ENCODE peak calls at places on chromosomes 2 and 18, in seven cellular contexts. N is AG08395; M is stimulated activated CD8-positive, alpha-beta memory T cell treated with anti-CD3 and anti-CD28 coated beads, Interleukin-4, amount 100 ng/mL, for 4 hours; J is adrenal gland; P is HFF-Myc; S is iris pigment epithelial cell; H is activated naive CD4-positive, alpha-beta T cell treated with anti-CD3 and anti-CD28 coated beads, Interleukin-2, amount 10 ng/mL, durations not matched to agents 7 days and 5 days. F is an unnamed sample.

GRCh38 chr2:233259745-233260144 is 8.3 kb downstream of the ATG16L1 start:
- DNase-seq in N (no peak), M (no peak), J (no peak), P (no peak), S (peak), H (no peak), F (no peak)

GRCh38 chr2:160918909-160919503 is 241.2 kb upstream of the TANK start:
- DNase-seq in N (peak), M (no peak), J (peak), P (no peak), S (peak), H (peak), F (peak)

GRCh38 chr2:12693509-12693908 is 23.2 kb upstream of the TRIB2 start:
- DNase-seq in N (no peak), M (no peak), J (no peak), P (no peak), S (no peak), H (no peak), F (no peak)

GRCh38 chr18:49019446-49020045 is 68.8 kb upstream of the SMAD7 start:
- DNase-seq in N (no peak), M (no peak), J (no peak), P (no peak), S (no peak), H (no peak), F (no peak)

GRCh38 chr2:63287961-63288360 is 237.3 kb downstream of the OTX1 start:
- DNase-seq in N (no peak), M (no peak), J (no peak), P (no peak), S (no peak), H (no peak), F (no peak)

GRCh38 chr2:191245046-191245868 is at the start of gene MYO1B:
- DNase-seq in N (peak), M (peak), J (peak), P (no peak), S (peak), H (peak), F (peak)

GRCh38 chr18:3402962-3403585 is 46.9 kb upstream of the TGIF1 start:
- DNase-seq in N (peak), M (no peak), J (no peak), P (peak), S (peak), H (no peak), F (peak)

GRCh38 chr2:46320141-46320567 is 22.9 kb downstream of the EPAS1 start:
- DNase-seq in N (no peak), M (no peak), J (no peak), P (no peak), S (no peak), H (no peak), F (no peak)

GRCh38 chr2:190267302-190267701 is 52.3 kb downstream of the HIBCH start:
- DNase-seq in N (peak), M (no peak), J (peak), P (no peak), S (peak), H (no peak), F (peak)

GRCh38 chr2:217625475-217626245 is 377.1 kb downstream of the TNS1 start:
- DNase-seq in N (peak), M (no peak), J (no peak), P (peak), S (peak), H (no peak), F (no peak)

GRCh38 chr2:28981016-28981441 is at the start of gene TOGARAM2:
- DNase-seq in N (peak), M (no peak), J (no peak), P (no peak), S (peak), H (no peak), F (no peak)

GRCh38 chr2:113111823-113112287 is 15.5 kb upstream of the IL1RN start:
- DNase-seq in N (no peak), M (no peak), J (no peak), P (no peak), S (no peak), H (no peak), F (peak)

F was measured in erythroblast.